ENCODE peak calls at places on chromosomes 3 and 15, in ten cellular contexts. M is CD4-positive, alpha-beta T cell; G is substantia nigra; N is WERI-Rb-1; O is tibial artery; X is right lobe of liver; J is cardiac muscle cell; C is CD4-positive, alpha-beta memory T cell; Q is naive thymus-derived CD4-positive, alpha-beta T cell; S is tibial nerve. V is an unnamed sample.

GRCh38 chr15:62459875-62460274 is 294.8 kb upstream of the C2CD4B start:
- DNase-seq in O (no peak), S (no peak), G (no peak), X (no peak), N (no peak), M (no peak), Q (no peak), J (no peak), C (no peak), V (no peak)

GRCh38 chr3:112407214-112407887 is 74.4 kb downstream of the CD200 start:
- DNase-seq in G (no peak), Q (no peak), S (no peak), C (no peak), J (no peak), N (no peak), M (no peak), X (no peak), O (no peak), V (no peak)

GRCh38 chr15:101135532-101136166 is 116.2 kb downstream of the CHSY1 start:
- DNase-seq in O (no peak), Q (no peak), S (no peak), N (no peak), X (no peak), G (no peak), M (no peak), J (no peak), C (no peak), V (no peak)

GRCh38 chr15:93038064-93038705 is 50.8 kb downstream of the RGMA start:
- DNase-seq in O (no peak), X (no peak), G (no peak), J (no peak), S (no peak), C (no peak), M (no peak), Q (no peak), N (no peak), V (no peak)

GRCh38 chr15:79956354-79956939 is 14.5 kb downstream of the BCL2A1 start:
- DNase-seq in M (no peak), J (no peak), X (peak; percentile 57), O (no peak), S (no peak), Q (no peak), G (no peak), N (no peak), C (no peak), V (no peak)

GRCh38 chr3:28039234-28039633 is 202.2 kb upstream of the CMC1 start:
- DNase-seq in C (no peak), N (no peak), J (no peak), M (no peak), X (no peak), S (no peak), Q (no peak), G (no peak), O (no peak), V (no peak)

GRCh38 chr15:79283252-79284048 is 928 bp downstream of the ANKRD34C start:
- DNase-seq in Q (peak; percentile 24), N (no peak), C (peak; percentile 2), G (no peak), O (no peak), X (no peak), M (no peak), S (no peak), J (peak; percentile 57), V (peak; percentile 33)

GRCh38 chr15:63551400-63551799 is 45.8 kb upstream of the FBXL22 start:
- DNase-seq in C (no peak), Q (no peak), O (no peak), J (peak; percentile 68), M (no peak), S (no peak), X (no peak), N (no peak), G (no peak), V (no peak)

GRCh38 chr3:127634653-127635052 is 5.7 kb downstream of the PODXL2 start:
- DNase-seq in N (no peak), C (no peak), O (no peak), J (no peak), M (no peak), S (no peak), X (no peak), Q (no peak), G (no peak), V (no peak)

GRCh38 chr15:78130012-78130353 is 1.3 kb downstream of the CIB2 start:
- DNase-seq in G (no peak), J (no peak), O (no peak), S (no peak), Q (peak; percentile 35), C (no peak), N (no peak), M (no peak), X (no peak), V (no peak)

GRCh38 chr15:78130466-78131294 is 565 bp downstream of the CIB2 start:
- DNase-seq in J (no peak), M (peak; percentile 22), G (no peak), O (no peak), Q (peak; percentile 12), N (no peak), C (no peak), S (no peak), X (peak; percentile 46), V (no peak)

GRCh38 chr15:78129098-78130011 is 1.9 kb downstream of the CIB2 start:
- DNase-seq in J (no peak), C (no peak), G (no peak), O (no peak), S (no peak), Q (peak; percentile 21), M (no peak), N (no peak), X (no peak), V (no peak)

GRCh38 chr15:78133801-78134200 is 2.6 kb upstream of the CIB2 start:
- DNase-seq in X (no peak), Q (no peak), J (peak; percentile 42), S (no peak), N (no peak), O (no peak), G (no peak), M (no peak), C (no peak), V (no peak)

DNA sequence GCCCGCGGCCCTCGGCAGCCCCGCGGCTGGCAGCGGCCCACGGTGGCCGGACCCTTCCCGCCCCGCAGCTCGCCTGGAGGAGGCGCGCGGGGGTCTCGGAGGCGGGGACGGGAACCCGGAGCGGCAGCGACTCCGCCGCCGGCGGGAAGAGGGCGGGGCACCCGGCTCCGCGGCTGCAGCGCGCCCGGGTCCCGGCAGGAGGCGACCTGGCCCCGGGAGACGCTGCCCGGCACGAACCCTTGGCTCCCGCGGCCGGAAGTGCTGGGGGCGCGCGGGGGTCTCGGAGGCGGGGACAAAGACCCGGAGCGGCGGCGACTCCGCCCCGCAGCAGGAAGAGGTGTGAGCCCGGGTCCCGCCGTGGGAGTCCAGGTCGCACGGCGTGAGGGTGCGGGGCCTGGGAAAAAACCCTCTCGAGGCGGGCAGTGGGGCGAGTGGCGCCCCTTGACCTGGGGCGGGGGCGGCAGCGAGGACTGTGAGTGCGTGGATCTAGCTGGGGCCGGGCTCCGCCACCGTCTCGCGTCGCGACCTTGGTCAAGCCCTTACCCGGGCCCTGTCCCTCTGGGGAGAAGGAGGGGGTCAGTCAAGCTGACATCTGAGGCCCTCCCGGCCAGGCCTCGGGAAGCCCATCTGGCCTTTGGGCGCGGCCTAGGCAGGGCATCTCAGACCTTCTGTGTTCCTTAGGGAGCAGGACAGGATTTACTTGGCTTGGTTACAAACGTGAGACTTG is at the start of gene CIB2:
- DNase-seq in M (peak; percentile 72), S (no peak), C (peak; percentile 78), G (peak; percentile 37), J (peak; percentile 76), X (peak; percentile 74), O (no peak), N (peak; percentile 89), Q (peak; percentile 81), V (no peak)
- H3K27ac ChIP-seq in M (peak within 1 kb of the TSS; percentile 39), S (peak within 1 kb of the TSS; percentile 73), C (peak within 1 kb of the TSS; percentile 66), G (peak within 1 kb of the TSS; percentile 53), J (peak within 1 kb of the TSS; percentile 70), X (peak within 1 kb of the TSS; percentile 73), O (peak within 1 kb of the TSS; percentile 82), N (peak within 1 kb of the TSS; percentile 89), Q (peak within 1 kb of the TSS; percentile 86), V (no peak within 1 kb of the TSS)

GRCh38 chr15:58924326-58924725 is 9.2 kb downstream of the SLTM start:
- DNase-seq in G (no peak), S (no peak), O (no peak), Q (no peak), N (no peak), J (peak; percentile 67), X (no peak), C (no peak), M (no peak), V (no peak)
- H3K27ac ChIP-seq in G (no peak overlapping the region), S (peak overlapping the region; percentile 56), O (peak overlapping the region; percentile 39), Q (no peak overlapping the region), N (no peak overlapping the region), J (no peak overlapping the region), X (peak overlapping the region; percentile 23), C (no peak overlapping the region), M (no peak overlapping the region), V (no peak overlapping the region)

GRCh38 chr15:57018151-57018550 is 99.7 kb downstream of the TCF12 start:
- DNase-seq in G (no peak), M (no peak), N (no peak), C (no peak), X (no peak), S (no peak), Q (no peak), O (no peak), J (no peak), V (no peak)

GRCh38 chr15:57012557-57012956 is 94.1 kb downstream of the TCF12 start:
- DNase-seq in S (no peak), J (no peak), X (no peak), M (no peak), O (no peak), C (no peak), N (no peak), G (no peak), Q (no peak), V (no peak)

GRCh38 chr15:57015360-57015759 is 96.9 kb downstream of the TCF12 start:
- DNase-seq in N (no peak), G (no peak), O (no peak), C (no peak), J (no peak), M (no peak), S (no peak), X (no peak), Q (no peak), V (no peak)

GRCh38 chr15:57017024-57017423 is 98.6 kb downstream of the TCF12 start:
- DNase-seq in J (peak; percentile 42), X (no peak), S (no peak), N (no peak), Q (peak; percentile 1), M (no peak), G (no peak), C (no peak), O (no peak), V (no peak)

DNA sequence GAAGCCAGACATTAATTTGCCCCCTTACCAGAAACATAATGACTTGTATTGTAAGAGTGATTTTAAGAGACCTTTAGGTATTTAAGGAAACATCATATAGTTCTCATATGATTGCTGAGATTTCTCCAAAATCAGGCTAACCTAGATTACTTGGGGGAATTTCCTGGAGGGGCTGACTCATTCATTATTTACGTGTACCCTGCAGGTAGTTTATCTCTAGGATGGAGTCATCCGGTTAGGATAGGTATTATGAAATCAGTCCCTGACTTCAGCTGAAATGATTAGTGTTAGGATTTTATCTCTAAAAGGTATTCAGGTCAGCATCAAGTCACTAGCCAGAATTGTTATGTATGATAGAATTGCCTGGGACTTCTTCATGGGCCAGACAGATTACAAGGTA is 97.5 kb downstream of the TCF12 start:
- DNase-seq in C (no peak), M (no peak), J (no peak), Q (no peak), X (no peak), N (no peak), O (no peak), G (no peak), S (no peak), V (no peak)
- H3K27ac ChIP-seq in C (no peak overlapping the region), M (no peak overlapping the region), J (peak overlapping the region; percentile 41), Q (no peak overlapping the region), X (peak overlapping the region; percentile 75), N (no peak overlapping the region), O (no peak overlapping the region), G (no peak overlapping the region), S (no peak overlapping the region), V (no peak overlapping the region)

GRCh38 chr15:77513226-77513625 is 92.5 kb downstream of the HMG20A start:
- DNase-seq in J (no peak), G (no peak), M (no peak), Q (no peak), S (no peak), X (no peak), N (no peak), C (no peak), O (no peak), V (no peak)
- H3K27ac ChIP-seq in J (no peak overlapping the region), G (no peak overlapping the region), M (no peak overlapping the region), Q (no peak overlapping the region), S (no peak overlapping the region), X (no peak overlapping the region), N (no peak overlapping the region), C (no peak overlapping the region), O (no peak overlapping the region), V (no peak overlapping the region)

V was measured in iPS DF 6.9.